ENCODE peak calls at places on chromosomes 4 and X, in nine cellular contexts. E is neural progenitor cell, O is ovary, F is mucosa of descending colon, I is astrocyte, V is BJ, Y is lower leg skin, P is colonic mucosa, N is lower lobe of right lung. D is an unnamed sample.

GRCh38 chr4:15811703-15812325 is 33.7 kb downstream of the CD38 start:
- DNase-seq in O (no peak), Y (no peak), F (no peak), N (no peak), E (no peak), I (no peak), V (no peak), P (no peak), D (no peak)

GRCh38 chr4:66558651-66559050 is 888.4 kb upstream of the EPHA5 start:
- DNase-seq in E (no peak), V (no peak), I (peak), N (no peak), F (no peak), O (no peak), Y (no peak), P (no peak), D (no peak)

GRCh38 chr4:123488916-123489315 is 92.3 kb downstream of the SPRY1 start:
- DNase-seq in N (no peak), E (no peak), O (no peak), Y (no peak), I (peak), P (no peak), V (no peak), F (no peak), D (peak)

GRCh38 chr4:181701219-181701618 is 542.0 kb upstream of the TENM3 start:
- DNase-seq in N (no peak), F (no peak), E (no peak), I (no peak), O (no peak), Y (no peak), P (no peak), V (no peak), D (no peak)

GRCh38 chr4:183140911-183141320 is 41.9 kb downstream of the WWC2 start:
- DNase-seq in N (no peak), P (no peak), F (no peak), O (no peak), E (no peak), V (peak), Y (no peak), I (peak), D (peak)

GRCh38 chr4:187071896-187072295 is 348.2 kb upstream of the FAT1 start:
- DNase-seq in Y (no peak), O (no peak), F (no peak), P (no peak), E (no peak), I (no peak), V (no peak), N (no peak), D (no peak)

GRCh38 chrX:154918060-154918483 is 31.9 kb downstream of the F8A1 start:
- DNase-seq in I (peak), Y (no peak), O (peak), P (peak), F (peak), N (no peak), V (peak), E (peak), D (peak)

GRCh38 chr4:159279084-159279483 is 176.2 kb downstream of the RAPGEF2 start:
- DNase-seq in O (no peak), Y (no peak), F (no peak), V (no peak), P (no peak), N (no peak), E (no peak), I (no peak), D (no peak)

GRCh38 chr4:117588771-117589170 is 445.5 kb upstream of the NDST3 start:
- DNase-seq in F (no peak), O (no peak), P (no peak), I (no peak), E (no peak), V (no peak), Y (no peak), N (no peak), D (no peak)

GRCh38 chr4:36385951-36386561 is 104.6 kb downstream of the DTHD1 start:
- DNase-seq in V (no peak), I (no peak), F (peak), Y (no peak), E (no peak), O (no peak), P (no peak), N (no peak), D (no peak)

GRCh38 chr4:30718889-30719252 is 1.3 kb upstream of the PCDH7 start:
- DNase-seq in E (peak), I (peak), V (no peak), O (no peak), P (no peak), F (peak), N (no peak), Y (no peak), D (peak)

GRCh38 chr4:8515316-8516060 is 64.7 kb upstream of the GPR78 start:
- DNase-seq in Y (no peak), V (no peak), P (no peak), N (no peak), O (no peak), F (no peak), E (no peak), I (no peak), D (no peak)

GRCh38 chr4:40194602-40195161 is 2.1 kb upstream of the RHOH start:
- DNase-seq in V (no peak), F (peak), O (no peak), I (no peak), Y (no peak), P (no peak), E (no peak), N (no peak), D (no peak)

GRCh38 chr4:31045724-31046318 is 325.7 kb downstream of the PCDH7 start:
- DNase-seq in Y (no peak), I (peak), V (no peak), N (no peak), P (no peak), E (no peak), O (no peak), F (peak), D (peak)

GRCh38 chr4:186272699-186273370 is 6.8 kb downstream of the F11 start:
- DNase-seq in V (no peak), P (no peak), I (no peak), N (no peak), Y (no peak), E (no peak), F (no peak), O (no peak), D (no peak)

GRCh38 chr4:10278071-10278470 is 161.5 kb upstream of the WDR1 start:
- DNase-seq in N (no peak), E (no peak), O (no peak), V (no peak), F (no peak), P (no peak), I (no peak), Y (no peak), D (no peak)

GRCh38 chr4:130646886-130647285 is 1550.9 kb downstream of the C4orf33 start:
- DNase-seq in I (no peak), Y (no peak), E (no peak), P (no peak), F (no peak), V (no peak), N (no peak), O (no peak), D (no peak)

GRCh38 chr4:5052726-5053425 is 1.6 kb downstream of the STK32B start:
- DNase-seq in P (no peak), Y (no peak), F (no peak), V (no peak), O (no peak), I (no peak), N (no peak), E (no peak), D (no peak)

GRCh38 chr4:168028568-168028967 is 63.8 kb upstream of the ANXA10 start:
- DNase-seq in E (no peak), O (no peak), F (no peak), N (no peak), P (no peak), V (no peak), Y (no peak), I (no peak), D (peak)

GRCh38 chr4:107654694-107655093 is 65.3 kb downstream of the PAPSS1 start:
- DNase-seq in E (peak), I (no peak), F (no peak), P (no peak), N (no peak), Y (no peak), V (no peak), O (no peak), D (no peak)

GRCh38 chr4:185394568-185395254 is 1.0 kb downstream of the LRP2BP start:
- DNase-seq in E (no peak), I (peak), F (no peak), O (no peak), V (no peak), Y (no peak), P (no peak), N (no peak), D (peak)

GRCh38 chrX:50100188-50100587 is 100.6 kb downstream of the AKAP4 start:
- DNase-seq in F (peak), Y (no peak), O (no peak), N (no peak), V (no peak), E (peak), I (no peak), P (no peak), D (peak)

GRCh38 chrX:115939070-115939469 is 231.5 kb upstream of the AGTR2 start:
- DNase-seq in F (no peak), N (no peak), O (no peak), P (no peak), E (no peak), V (no peak), Y (no peak), I (no peak), D (no peak)

GRCh38 chrX:112738347-112739033 is 58.8 kb upstream of the LHFPL1 start:
- DNase-seq in E (no peak), N (no peak), V (no peak), O (no peak), F (no peak), I (no peak), Y (no peak), P (no peak), D (peak)

GRCh38 chr4:148094149-148094548 is 348.1 kb downstream of the NR3C2 start:
- DNase-seq in P (no peak), V (no peak), F (no peak), O (no peak), I (no peak), E (no peak), N (no peak), Y (no peak), D (peak)

GRCh38 chrX:13851996-13852695 is 35.3 kb upstream of the GPM6B start:
- DNase-seq in F (no peak), I (no peak), Y (no peak), N (no peak), V (no peak), O (no peak), E (no peak), P (no peak), D (no peak)

GRCh38 chrX:68672581-68673318 is 25.3 kb downstream of the STARD8 start:
- DNase-seq in O (peak), P (no peak), E (no peak), N (no peak), V (no peak), I (no peak), F (no peak), Y (no peak), D (no peak)

GRCh38 chr4:22434895-22435294 is 81.0 kb downstream of the ADGRA3 start:
- DNase-seq in P (peak), E (peak), I (peak), Y (no peak), O (no peak), N (no peak), V (no peak), F (peak), D (peak)

GRCh38 chr4:33386761-33387160 is 2666.6 kb downstream of the PCDH7 start:
- DNase-seq in E (no peak), P (no peak), V (no peak), F (no peak), O (no peak), Y (no peak), N (no peak), I (no peak), D (peak)

GRCh38 chr4:139167774-139168444 is 9.1 kb downstream of the ELF2 start:
- DNase-seq in I (peak), N (no peak), F (no peak), E (no peak), Y (no peak), V (no peak), P (no peak), O (no peak), D (peak)

GRCh38 chr4:86249074-86249473 is 110.8 kb downstream of the MAPK10 start:
- DNase-seq in P (no peak), F (no peak), Y (no peak), O (no peak), V (no peak), E (no peak), N (no peak), I (no peak), D (no peak)

GRCh38 chrX:103913356-103914020 is 48.9 kb upstream of the TMSB15B start:
- DNase-seq in P (no peak), N (no peak), E (no peak), O (no peak), Y (no peak), I (peak), F (no peak), V (no peak), D (peak)

GRCh38 chr4:74754218-74754617 is 40.1 kb downstream of the BTC start:
- DNase-seq in O (no peak), I (no peak), E (no peak), Y (no peak), N (no peak), F (no peak), P (no peak), V (no peak), D (no peak)

GRCh38 chr4:184950926-184951325 is 67.4 kb upstream of the HELT start:
- DNase-seq in N (no peak), O (no peak), F (no peak), V (no peak), E (no peak), I (no peak), P (peak), Y (peak), D (no peak)

GRCh38 chrX:130057209-130057608 is 53.1 kb downstream of the ELF4 start:
- DNase-seq in O (no peak), N (no peak), F (no peak), Y (no peak), P (no peak), I (no peak), E (no peak), V (no peak), D (no peak)

GRCh38 chr4:85952982-85953650 is 406.7 kb downstream of the MAPK10 start:
- DNase-seq in Y (no peak), I (no peak), P (no peak), F (no peak), O (no peak), E (no peak), N (no peak), V (no peak), D (no peak)

GRCh38 chr4:162497564-162498167 is 333.9 kb upstream of the FSTL5 start:
- DNase-seq in P (no peak), V (no peak), O (no peak), F (no peak), I (peak), E (peak), Y (no peak), N (no peak), D (peak)

GRCh38 chrX:55057691-55058249 is 17.1 kb upstream of the PAGE2B start:
- DNase-seq in F (peak), P (peak), Y (no peak), V (no peak), N (no peak), E (peak), I (no peak), O (no peak), D (peak)

GRCh38 chrX:50648151-50648550 is 165.8 kb downstream of the SHROOM4 start:
- DNase-seq in F (no peak), P (no peak), E (no peak), N (no peak), Y (no peak), I (peak), O (no peak), V (no peak), D (no peak)

GRCh38 chr4:55543858-55544257 is 2.9 kb downstream of the CLOCK start:
- DNase-seq in N (no peak), V (no peak), F (no peak), E (no peak), P (no peak), I (no peak), O (no peak), Y (no peak), D (peak)

GRCh38 chrX:145213504-145213903 is 33.8 kb upstream of the SPANXN1 start:
- DNase-seq in F (peak), N (no peak), P (no peak), Y (no peak), O (no peak), V (no peak), I (no peak), E (peak), D (peak)
- TF ChIP-seq CTCF in F (no peak), N (no peak), P (peak), Y (no peak), O (no peak), V (no peak), I (peak), E (peak), D (peak)

GRCh38 chrX:153597351-153597750 is 1.6 kb downstream of the CCNQ start:
- DNase-seq in E (no peak), F (no peak), P (no peak), N (no peak), O (no peak), Y (no peak), V (no peak), I (no peak), D (peak)
- H3K4me3 ChIP-seq in E (no peak), F (no peak), P (no peak), N (no peak), O (no peak), Y (no peak), V (no peak), I (no peak), D (no peak)

GRCh38 chrX:139982856-139983255 is 17.5 kb upstream of the CXorf66 start:
- DNase-seq in P (no peak), O (no peak), I (no peak), N (no peak), E (no peak), Y (no peak), V (no peak), F (no peak), D (no peak)
- TF ChIP-seq CTCF in P (no peak), O (no peak), I (no peak), N (no peak), E (no peak), Y (no peak), V (no peak), F (no peak), D (no peak)

GRCh38 chrX:71432733-71433132 is 66.6 kb downstream of the TAF1 start:
- DNase-seq in F (no peak), I (no peak), Y (no peak), V (no peak), P (no peak), E (no peak), O (no peak), N (no peak), D (no peak)
- H3K4me3 ChIP-seq in F (no peak), I (no peak), Y (no peak), V (no peak), P (no peak), E (no peak), O (no peak), N (no peak), D (no peak)

GRCh38 chr4:17761062-17761461 is 20.4 kb downstream of the FAM184B start:
- DNase-seq in N (no peak), V (no peak), Y (no peak), P (no peak), E (no peak), F (no peak), I (no peak), O (no peak), D (no peak)

GRCh38 chr4:17760602-17761001 is 20.8 kb downstream of the FAM184B start:
- DNase-seq in N (no peak), V (no peak), I (no peak), F (no peak), E (no peak), Y (no peak), P (no peak), O (no peak), D (no peak)

GRCh38 chr4:17763352-17763890 is 18.0 kb downstream of the FAM184B start:
- DNase-seq in V (no peak), F (no peak), N (no peak), Y (no peak), O (no peak), E (no peak), I (no peak), P (no peak), D (no peak)

GRCh38 chr4:17763931-17764330 is 17.5 kb downstream of the FAM184B start:
- DNase-seq in E (no peak), V (no peak), N (no peak), P (no peak), F (no peak), Y (no peak), O (no peak), I (no peak), D (no peak)

DNA sequence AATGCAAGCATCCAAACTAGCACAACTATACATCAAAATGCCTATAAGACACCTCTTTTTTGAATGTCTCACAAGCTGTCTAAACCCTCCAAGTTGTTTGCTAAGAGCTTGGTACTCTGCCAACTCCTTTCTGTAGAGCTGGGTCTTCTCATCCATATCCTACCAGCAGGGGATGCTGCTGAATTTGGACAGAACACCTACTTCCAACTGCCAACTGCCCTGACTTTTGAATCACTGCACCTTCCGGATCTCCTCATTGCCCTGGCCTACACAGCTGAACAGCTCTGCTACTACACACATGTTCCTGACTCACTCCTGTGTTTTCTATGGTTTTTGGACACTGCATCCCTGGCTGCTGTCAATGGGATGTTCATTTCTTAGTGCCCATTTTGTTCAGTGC is 18.7 kb downstream of the FAM184B start:
- DNase-seq in V (no peak), P (no peak), O (no peak), Y (no peak), N (no peak), F (no peak), E (no peak), I (peak), D (peak)
- TF ChIP-seq CTCF in V (peak), P (no peak), O (no peak), Y (no peak), N (peak), F (no peak), E (peak), I (no peak), D (peak)